ENCODE peak calls at places on chromosomes 2 and 18, in four cellular contexts. One of them, this sample, is unnamed.

GRCh38 chr2:64268330-64268729 is 124.1 kb upstream of the PELI1 start:
- DNase-seq in adrenal gland: no peak
- DNase-seq in ovary: no peak
- DNase-seq in PC-3: peak
- DNase-seq in this sample: no peak

GRCh38 chr2:224160917-224161316 is 121.8 kb upstream of the SERPINE2 start:
- DNase-seq in adrenal gland: peak
- DNase-seq in ovary: peak
- DNase-seq in PC-3: no peak
- DNase-seq in this sample: no peak

GRCh38 chr2:83103602-83104001 is 1355.5 kb downstream of the SUCLG1 start:
- DNase-seq in adrenal gland: no peak
- DNase-seq in ovary: no peak
- DNase-seq in PC-3: peak
- DNase-seq in this sample: no peak

GRCh38 chr2:237691908-237692600 is 64.7 kb downstream of the LRRFIP1 start:
- DNase-seq in adrenal gland: peak
- DNase-seq in ovary: peak
- DNase-seq in PC-3: peak
- DNase-seq in this sample: peak

GRCh38 chr2:38409904-38410167 is 32.8 kb upstream of the ATL2 start:
- DNase-seq in adrenal gland: no peak
- DNase-seq in ovary: no peak
- DNase-seq in PC-3: no peak
- DNase-seq in this sample: no peak

GRCh38 chr2:30410217-30410616 is 36.8 kb upstream of the LCLAT1 start:
- DNase-seq in adrenal gland: no peak
- DNase-seq in ovary: no peak
- DNase-seq in PC-3: peak
- DNase-seq in this sample: no peak

GRCh38 chr2:101149241-101150192 is 1.7 kb downstream of the TBC1D8 start:
- DNase-seq in adrenal gland: no peak
- DNase-seq in ovary: no peak
- DNase-seq in PC-3: peak
- DNase-seq in this sample: no peak

GRCh38 chr2:168679741-168680140 is 122.7 kb upstream of the NOSTRIN start:
- DNase-seq in adrenal gland: no peak
- DNase-seq in ovary: no peak
- DNase-seq in PC-3: no peak
- DNase-seq in this sample: no peak

GRCh38 chr18:48819781-48820482 is 130.8 kb downstream of the SMAD7 start:
- DNase-seq in adrenal gland: no peak
- DNase-seq in ovary: peak
- DNase-seq in PC-3: no peak
- DNase-seq in this sample: no peak

GRCh38 chr2:109031481-109032228 is 42.6 kb upstream of the EDAR start:
- DNase-seq in adrenal gland: peak
- DNase-seq in ovary: peak
- DNase-seq in PC-3: peak
- DNase-seq in this sample: no peak

GRCh38 chr2:71935291-71935848 is 212.3 kb downstream of the CYP26B1 start:
- DNase-seq in adrenal gland: peak
- DNase-seq in ovary: no peak
- DNase-seq in PC-3: no peak
- DNase-seq in this sample: no peak

GRCh38 chr2:157596992-157597681 is 31.5 kb downstream of the ACVR1C start:
- DNase-seq in adrenal gland: peak
- DNase-seq in ovary: no peak
- DNase-seq in PC-3: peak
- DNase-seq in this sample: no peak

GRCh38 chr2:3986063-3986462 is 282.7 kb downstream of the DCDC2C start:
- DNase-seq in adrenal gland: no peak
- DNase-seq in ovary: no peak
- DNase-seq in PC-3: peak
- DNase-seq in this sample: no peak

GRCh38 chr2:40243581-40243980 is 208.3 kb downstream of the SLC8A1 start:
- DNase-seq in adrenal gland: no peak
- DNase-seq in ovary: no peak
- DNase-seq in PC-3: no peak
- DNase-seq in this sample: no peak

DNA sequence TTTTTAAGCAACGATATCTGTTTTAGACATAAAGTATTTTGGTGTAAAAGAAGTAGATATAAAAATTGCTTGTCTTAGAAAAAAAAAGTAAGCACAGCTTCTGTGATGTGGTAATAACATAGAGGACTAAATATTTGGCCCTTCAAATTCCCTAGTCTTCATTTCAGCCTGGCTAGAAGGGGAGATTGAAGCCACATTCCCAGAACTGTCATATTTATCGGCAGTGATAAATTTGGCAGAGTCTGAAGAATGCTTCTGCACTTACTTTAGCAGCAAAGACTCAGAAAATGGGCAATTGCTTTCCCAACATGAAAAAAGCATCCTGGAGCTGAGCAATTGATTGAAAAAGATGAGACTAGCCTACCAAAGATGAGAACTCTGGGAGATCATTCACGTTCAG is 278.7 kb upstream of the KLHL29 start:
- DNase-seq in adrenal gland: no peak
- DNase-seq in ovary: no peak
- DNase-seq in PC-3: no peak
- DNase-seq in this sample: no peak
- H3K27ac ChIP-seq in adrenal gland: no peak
- H3K27ac ChIP-seq in ovary: no peak
- H3K27ac ChIP-seq in PC-3: no peak
- H3K27ac ChIP-seq in this sample: no peak

GRCh38 chr18:4808891-4809290 is 353.8 kb upstream of the DLGAP1 start:
- DNase-seq in adrenal gland: no peak
- DNase-seq in ovary: no peak
- DNase-seq in PC-3: no peak
- DNase-seq in this sample: no peak

GRCh38 chr18:4806342-4806741 is 351.2 kb upstream of the DLGAP1 start:
- DNase-seq in adrenal gland: no peak
- DNase-seq in ovary: no peak
- DNase-seq in PC-3: no peak
- DNase-seq in this sample: no peak

GRCh38 chr18:4802296-4802695 is 347.2 kb upstream of the DLGAP1 start:
- DNase-seq in adrenal gland: no peak
- DNase-seq in ovary: no peak
- DNase-seq in PC-3: no peak
- DNase-seq in this sample: no peak

GRCh38 chr18:4807495-4808293 is 352.6 kb upstream of the DLGAP1 start:
- DNase-seq in adrenal gland: no peak
- DNase-seq in ovary: no peak
- DNase-seq in PC-3: no peak
- DNase-seq in this sample: no peak
- H3K27ac ChIP-seq in adrenal gland: no peak
- H3K27ac ChIP-seq in ovary: no peak
- H3K27ac ChIP-seq in PC-3: no peak
- H3K27ac ChIP-seq in this sample: no peak

GRCh38 chr2:99998981-99999380 is 143.4 kb downstream of the AFF3 start:
- DNase-seq in adrenal gland: no peak
- DNase-seq in ovary: no peak
- DNase-seq in PC-3: no peak
- DNase-seq in this sample: no peak
- H3K27ac ChIP-seq in adrenal gland: no peak
- H3K27ac ChIP-seq in ovary: no peak
- H3K27ac ChIP-seq in PC-3: no peak
- H3K27ac ChIP-seq in this sample: no peak

GRCh38 chr2:235638541-235639192 is 144.8 kb downstream of the AGAP1 start:
- DNase-seq in adrenal gland: no peak
- DNase-seq in ovary: no peak
- DNase-seq in PC-3: peak
- DNase-seq in this sample: no peak
- H3K27ac ChIP-seq in adrenal gland: peak
- H3K27ac ChIP-seq in ovary: no peak
- H3K27ac ChIP-seq in PC-3: no peak
- H3K27ac ChIP-seq in this sample: peak

GRCh38 chr2:119435148-119435952 is 3.7 kb downstream of the TMEM37 start:
- DNase-seq in adrenal gland: no peak
- DNase-seq in ovary: no peak
- DNase-seq in PC-3: no peak
- DNase-seq in this sample: peak
- H3K27ac ChIP-seq in adrenal gland: no peak
- H3K27ac ChIP-seq in ovary: no peak
- H3K27ac ChIP-seq in PC-3: no peak
- H3K27ac ChIP-seq in this sample: no peak

DNA sequence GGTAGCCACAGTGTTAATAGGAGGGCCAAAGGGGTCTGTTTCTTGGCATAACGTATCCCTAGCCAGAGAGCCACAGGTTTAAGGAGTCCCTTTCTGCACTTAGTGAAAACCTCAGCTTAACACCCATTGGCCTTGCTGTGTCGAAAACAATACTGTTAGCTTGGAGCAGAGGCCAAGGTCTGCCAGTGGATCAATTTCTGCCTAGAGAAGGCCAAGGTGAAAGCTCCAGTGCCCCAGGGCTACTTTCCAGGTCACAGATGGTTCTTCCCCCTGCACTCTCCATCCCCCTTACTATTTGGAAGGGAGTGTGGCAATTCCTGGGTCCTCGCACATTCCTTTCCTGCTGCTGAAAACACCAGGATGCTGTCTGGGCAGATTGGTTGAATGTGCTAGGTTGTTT is 74.8 kb upstream of the TNP1 start:
- DNase-seq in adrenal gland: no peak
- DNase-seq in ovary: peak
- DNase-seq in PC-3: no peak
- DNase-seq in this sample: no peak
- H3K27ac ChIP-seq in adrenal gland: no peak
- H3K27ac ChIP-seq in ovary: peak
- H3K27ac ChIP-seq in PC-3: no peak
- H3K27ac ChIP-seq in this sample: no peak

GRCh38 chr2:44273076-44273475 is 2.2 kb upstream of the SLC3A1 start:
- DNase-seq in adrenal gland: no peak
- DNase-seq in ovary: no peak
- DNase-seq in PC-3: no peak
- DNase-seq in this sample: no peak

GRCh38 chr2:44267269-44268258 is 7.7 kb upstream of the SLC3A1 start:
- DNase-seq in adrenal gland: peak
- DNase-seq in ovary: no peak
- DNase-seq in PC-3: peak
- DNase-seq in this sample: peak

GRCh38 chr2:44268259-44268649 is 7.0 kb upstream of the SLC3A1 start:
- DNase-seq in adrenal gland: no peak
- DNase-seq in ovary: no peak
- DNase-seq in PC-3: peak
- DNase-seq in this sample: peak

GRCh38 chr2:44271296-44271695 is 4.0 kb upstream of the SLC3A1 start:
- DNase-seq in adrenal gland: no peak
- DNase-seq in ovary: no peak
- DNase-seq in PC-3: no peak
- DNase-seq in this sample: no peak

DNA sequence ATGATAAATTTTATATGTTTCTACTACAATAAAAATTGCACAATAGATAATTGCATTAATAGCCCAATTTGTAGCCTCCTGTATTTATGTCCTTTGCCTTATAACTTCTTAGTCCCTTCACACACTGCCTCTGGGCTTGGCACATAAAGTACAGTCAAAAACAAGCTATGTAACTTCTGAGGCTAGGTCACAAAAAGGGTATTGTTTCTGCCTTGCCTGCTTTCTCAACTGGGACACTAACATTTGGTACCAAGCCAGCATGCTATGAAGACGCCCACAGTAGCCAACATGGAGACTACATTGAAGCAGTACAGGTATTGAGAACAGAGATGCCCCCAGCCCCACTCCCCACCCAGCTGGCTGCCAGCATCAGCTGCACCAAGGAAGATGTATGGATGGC is 5.4 kb upstream of the SLC3A1 start:
- DNase-seq in adrenal gland: no peak
- DNase-seq in ovary: no peak
- DNase-seq in PC-3: no peak
- DNase-seq in this sample: peak
- H3K27ac ChIP-seq in adrenal gland: no peak
- H3K27ac ChIP-seq in ovary: no peak
- H3K27ac ChIP-seq in PC-3: no peak
- H3K27ac ChIP-seq in this sample: no peak

GRCh38 chr2:43052204-43052943 is 174.0 kb downstream of the ZFP36L2 start:
- DNase-seq in adrenal gland: no peak
- DNase-seq in ovary: no peak
- DNase-seq in PC-3: peak
- DNase-seq in this sample: no peak
- H3K27ac ChIP-seq in adrenal gland: peak
- H3K27ac ChIP-seq in ovary: no peak
- H3K27ac ChIP-seq in PC-3: no peak
- H3K27ac ChIP-seq in this sample: no peak

GRCh38 chr2:203656522-203657287 is 49.7 kb upstream of the CD28 start:
- DNase-seq in adrenal gland: peak
- DNase-seq in ovary: peak
- DNase-seq in PC-3: no peak
- DNase-seq in this sample: no peak
- H3K27ac ChIP-seq in adrenal gland: peak
- H3K27ac ChIP-seq in ovary: no peak
- H3K27ac ChIP-seq in PC-3: no peak
- H3K27ac ChIP-seq in this sample: no peak

DNA sequence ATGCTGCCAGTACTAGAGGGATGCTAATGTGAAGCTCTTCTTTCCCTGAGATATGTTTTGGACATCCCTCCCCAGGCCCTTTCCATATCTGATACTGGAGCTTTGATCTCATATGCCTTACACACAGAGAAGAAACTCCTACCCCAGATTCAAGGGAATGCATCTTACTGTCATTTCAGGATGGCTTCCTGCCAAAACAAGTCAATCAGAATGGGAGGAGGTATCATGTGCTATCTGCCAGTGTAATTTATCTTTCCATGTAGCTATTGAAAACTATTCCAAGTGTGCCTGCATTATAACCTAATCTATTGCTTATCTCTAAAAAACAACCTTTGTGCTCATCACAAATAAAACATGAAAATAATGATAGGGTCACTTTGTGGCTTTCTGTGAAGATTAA is 269.9 kb upstream of the SETBP1 start:
- DNase-seq in adrenal gland: no peak
- DNase-seq in ovary: no peak
- DNase-seq in PC-3: no peak
- DNase-seq in this sample: no peak
- H3K27ac ChIP-seq in adrenal gland: no peak
- H3K27ac ChIP-seq in ovary: no peak
- H3K27ac ChIP-seq in PC-3: no peak
- H3K27ac ChIP-seq in this sample: no peak